ENCODE peak calls at places on chromosomes 1 and 21, in eight cellular contexts. Q, F, K, D, A, R, O and C are unnamed samples.

GRCh38 chr1:12179111-12179519 is 12.3 kb downstream of the TNFRSF1B start:
- DNase-seq in Q (peak), F (no peak), K (no peak), D (peak), A (no peak), R (peak), O (no peak), C (no peak)

GRCh38 chr21:42555756-42556438 is 42.2 kb downstream of the SLC37A1 start:
- DNase-seq in Q (no peak), F (no peak), K (no peak), D (no peak), A (no peak), R (no peak), O (no peak), C (no peak)

GRCh38 chr1:155173478-155174333 is at the start of gene TRIM46:
- DNase-seq in Q (peak), F (peak), K (peak), D (peak), A (peak), R (peak), O (peak), C (peak)

GRCh38 chr1:158095737-158096335 is 84.9 kb upstream of the CD1D start:
- DNase-seq in Q (no peak), F (no peak), K (no peak), D (peak), A (no peak), R (no peak), O (peak), C (no peak)

GRCh38 chr1:206422525-206422924 is 47.8 kb upstream of the IKBKE start:
- DNase-seq in Q (no peak), F (no peak), K (no peak), D (no peak), A (no peak), R (no peak), O (no peak), C (no peak)

GRCh38 chr21:15007716-15008296 is 57.0 kb downstream of the NRIP1 start:
- DNase-seq in Q (no peak), F (no peak), K (no peak), D (no peak), A (no peak), R (no peak), O (no peak), C (no peak)

GRCh38 chr1:57468661-57469523 is 45.0 kb upstream of the DAB1 start:
- DNase-seq in Q (no peak), F (no peak), K (no peak), D (no peak), A (no peak), R (no peak), O (peak), C (no peak)

GRCh38 chr1:86146566-86146965 is 10.0 kb downstream of the COL24A1 start:
- DNase-seq in Q (no peak), F (no peak), K (no peak), D (no peak), A (no peak), R (no peak), O (peak), C (no peak)

GRCh38 chr1:226912587-226913176 is 27.4 kb upstream of the COQ8A start:
- DNase-seq in Q (peak), F (peak), K (no peak), D (peak), A (no peak), R (peak), O (peak), C (peak)

GRCh38 chr1:224503161-224504118 is 68.8 kb upstream of the WDR26 start:
- DNase-seq in Q (no peak), F (peak), K (peak), D (peak), A (peak), R (no peak), O (peak), C (peak)

GRCh38 chr1:220189750-220190347 is 82.4 kb downstream of the RAB3GAP2 start:
- DNase-seq in Q (peak), F (no peak), K (no peak), D (peak), A (no peak), R (no peak), O (peak), C (no peak)

GRCh38 chr1:180033387-180033786 is 78.8 kb downstream of the CEP350 start:
- DNase-seq in Q (no peak), F (no peak), K (no peak), D (no peak), A (no peak), R (no peak), O (peak), C (no peak)

GRCh38 chr1:17922833-17923232 is 167.7 kb downstream of the ACTL8 start:
- DNase-seq in Q (no peak), F (peak), K (no peak), D (no peak), A (peak), R (no peak), O (peak), C (peak)

GRCh38 chr21:14900611-14901010 is 164.2 kb downstream of the NRIP1 start:
- DNase-seq in Q (no peak), F (no peak), K (no peak), D (no peak), A (no peak), R (no peak), O (peak), C (no peak)

GRCh38 chr1:190759807-190760206 is 282.1 kb upstream of the BRINP3 start:
- DNase-seq in Q (no peak), F (no peak), K (no peak), D (no peak), A (no peak), R (no peak), O (no peak), C (no peak)

GRCh38 chr21:38669186-38669585 is 136.5 kb upstream of the ETS2 start:
- DNase-seq in Q (no peak), F (no peak), K (no peak), D (peak), A (no peak), R (no peak), O (peak), C (no peak)

GRCh38 chr1:94648225-94649007 is 106.9 kb upstream of the F3 start:
- DNase-seq in Q (no peak), F (no peak), K (no peak), D (peak), A (no peak), R (no peak), O (no peak), C (no peak)

GRCh38 chr21:27582246-27582945 is 615.5 kb upstream of the ADAMTS5 start:
- DNase-seq in Q (no peak), F (no peak), K (no peak), D (no peak), A (no peak), R (no peak), O (no peak), C (no peak)